ENCODE peak calls at places on chromosomes 11 and 22, in five cellular contexts. D, N, X, R and Y are unnamed samples.

GRCh38 chr11:118790357-118791014 is 478 bp downstream of the DDX6 start:
- DNase-seq in D (peak), N (peak), X (peak), R (peak), Y (no peak)

GRCh38 chr11:109785714-109786113 is 307.5 kb upstream of the ZC3H12C start:
- DNase-seq in D (no peak), N (no peak), X (no peak), R (no peak), Y (no peak)

GRCh38 chr11:47538741-47539575 is 14.0 kb downstream of the CELF1 start:
- DNase-seq in D (no peak), N (no peak), X (no peak), R (no peak), Y (no peak)

GRCh38 chr11:134355656-134356055 is 23.9 kb downstream of the GLB1L2 start:
- DNase-seq in D (no peak), N (no peak), X (no peak), R (no peak), Y (no peak)

GRCh38 chr11:30244255-30244654 is 13.4 kb downstream of the FSHB start:
- DNase-seq in D (no peak), N (no peak), X (no peak), R (no peak), Y (no peak)

GRCh38 chr11:115409691-115410220 is 94.5 kb downstream of the CADM1 start:
- DNase-seq in D (no peak), N (peak), X (no peak), R (peak), Y (peak)

GRCh38 chr11:94895971-94896370 is 77.4 kb downstream of the CWC15 start:
- DNase-seq in D (no peak), N (no peak), X (no peak), R (no peak), Y (no peak)

GRCh38 chr11:90438069-90438468 is 215.2 kb upstream of the CHORDC1 start:
- DNase-seq in D (no peak), N (no peak), X (no peak), R (no peak), Y (no peak)

GRCh38 chr22:46737976-46738641 is at the start of gene CERK:
- DNase-seq in D (peak), N (peak), X (peak), R (peak), Y (peak)